ENCODE peak calls at places on chromosome 10, in seven cellular contexts. O, L, X, N, B, S and W are unnamed samples.

GRCh38 chr10:104288355-104288754 is 19.4 kb downstream of the GSTO2 start:
- DNase-seq in O (no peak), X (no peak), S (no peak), N (no peak), L (no peak), B (no peak), W (no peak)

GRCh38 chr10:129471447-129471846 is 4.4 kb downstream of the MGMT start:
- DNase-seq in X (no peak), B (no peak), S (no peak), N (no peak), O (no peak), L (no peak), W (no peak)

GRCh38 chr10:9596368-9596920 is 1421.2 kb upstream of the CELF2 start:
- DNase-seq in X (no peak), B (no peak), O (peak; percentile 95), L (no peak), S (no peak), N (peak; percentile 51), W (no peak)

GRCh38 chr10:132113766-132114365 is 48.1 kb downstream of the JAKMIP3 start:
- DNase-seq in X (no peak), S (peak; percentile 72), B (no peak), L (no peak), O (no peak), N (no peak), W (peak; percentile 25)

GRCh38 chr10:30986027-30986672 is 45.5 kb downstream of the ZNF438 start:
- DNase-seq in O (peak; percentile 60), B (no peak), X (no peak), N (no peak), L (no peak), S (no peak), W (no peak)

GRCh38 chr10:131885391-131886165 is 15.2 kb upstream of the PPP2R2D start:
- DNase-seq in B (no peak), O (no peak), N (no peak), L (no peak), S (peak; percentile 93), X (peak; percentile 78), W (peak; percentile 74)

GRCh38 chr10:83919187-83919586 is 220.1 kb upstream of the GHITM start:
- DNase-seq in X (no peak), L (no peak), S (no peak), N (no peak), O (no peak), B (no peak), W (no peak)

GRCh38 chr10:114408112-114408967 is 4.0 kb upstream of the AFAP1L2 start:
- DNase-seq in L (no peak), B (no peak), X (no peak), N (no peak), O (no peak), S (peak; percentile 81), W (no peak)

GRCh38 chr10:95655571-95656290 is 780 bp downstream of the ALDH18A1 start:
- DNase-seq in O (peak; percentile 23), X (peak; percentile 10), N (peak; percentile 22), S (peak; percentile 87), B (no peak), L (no peak), W (no peak)

GRCh38 chr10:68144709-68145108 is 35.4 kb downstream of the MYPN start:
- DNase-seq in S (no peak), B (no peak), O (no peak), L (no peak), X (no peak), N (no peak), W (no peak)

GRCh38 chr10:132337019-132337418 is 5.0 kb downstream of the LRRC27 start:
- DNase-seq in O (no peak), L (no peak), B (no peak), N (no peak), S (no peak), X (no peak), W (no peak)

GRCh38 chr10:7070950-7071349 is 339.9 kb downstream of the SFMBT2 start:
- DNase-seq in S (no peak), O (no peak), B (no peak), X (no peak), N (no peak), L (no peak), W (no peak)

GRCh38 chr10:63268798-63269503 is 135.8 kb downstream of the NRBF2 start:
- DNase-seq in L (peak; percentile 100), B (peak; percentile 95), X (peak; percentile 83), O (peak; percentile 97), N (peak; percentile 96), S (peak; percentile 96), W (peak; percentile 65)

GRCh38 chr10:70255329-70256299 is 22.4 kb upstream of the PPA1 start:
- DNase-seq in B (no peak), O (peak; percentile 89), L (no peak), N (peak; percentile 85), X (no peak), S (no peak), W (no peak)

GRCh38 chr10:10515479-10516204 is 502.0 kb upstream of the CELF2 start:
- DNase-seq in O (no peak), X (no peak), N (no peak), L (no peak), S (no peak), B (no peak), W (no peak)

GRCh38 chr10:18880530-18880929 is 168.1 kb upstream of the MALRD1 start:
- DNase-seq in L (no peak), N (no peak), X (no peak), S (no peak), B (no peak), O (no peak), W (no peak)